ENCODE peak calls at places on chromosomes 2 and 18, in eight cellular contexts. R is colonic mucosa; Q is HS-27A; J is germinal center; N is MCF 10A; D is astrocyte of the spinal cord; X is AG04450; I is effector memory CD8-positive, alpha-beta T cell. P is an unnamed sample.
A peak's percentile ranks its signal among the peaks of the same experiment; 100 is the strongest.

GRCh38 chr2:233807966-233808892 is 30.1 kb downstream of the MROH2A start:
- DNase-seq in R (no peak), Q (no peak), J (no peak), N (no peak), D (no peak), X (no peak), I (no peak), P (no peak)

GRCh38 chr2:46495347-46496030 is 16.1 kb downstream of the TMEM247 start:
- DNase-seq in R (peak; percentile 12), Q (no peak), J (no peak), N (no peak), D (peak; percentile 25), X (no peak), I (no peak), P (no peak)

GRCh38 chr2:152247337-152247695 is 71.8 kb upstream of the STAM2 start:
- DNase-seq in R (no peak), Q (no peak), J (no peak), N (peak; percentile 4), D (peak; percentile 32), X (no peak), I (no peak), P (no peak)

GRCh38 chr2:238814815-238815214 is 33.1 kb upstream of the TWIST2 start:
- DNase-seq in R (no peak), Q (no peak), J (no peak), N (no peak), D (no peak), X (no peak), I (no peak), P (no peak)

GRCh38 chr2:9215680-9216079 is 9.1 kb downstream of the ASAP2 start:
- DNase-seq in R (no peak), Q (no peak), J (no peak), N (no peak), D (peak; percentile 41), X (no peak), I (no peak), P (no peak)

GRCh38 chr2:43222472-43223146 is 3.8 kb downstream of the ZFP36L2 start:
- DNase-seq in R (no peak), Q (no peak), J (no peak), N (peak; percentile 35), D (peak; percentile 36), X (no peak), I (no peak), P (no peak)

GRCh38 chr2:121626777-121627524 is 22.3 kb downstream of the CLASP1 start:
- DNase-seq in R (no peak), Q (no peak), J (no peak), N (peak; percentile 83), D (peak; percentile 79), X (no peak), I (no peak), P (no peak)

GRCh38 chr2:197514754-197515153 is 1.1 kb upstream of the MOB4 start:
- DNase-seq in R (no peak), Q (no peak), J (no peak), N (no peak), D (no peak), X (no peak), I (no peak), P (no peak)

GRCh38 chr2:163717993-163718680 is 17.7 kb downstream of the FIGN start:
- DNase-seq in R (no peak), Q (no peak), J (no peak), N (no peak), D (no peak), X (no peak), I (no peak), P (no peak)

GRCh38 chr2:125169022-125169763 is 1144.1 kb downstream of the CNTNAP5 start:
- DNase-seq in R (no peak), Q (no peak), J (no peak), N (peak; percentile 27), D (peak; percentile 40), X (no peak), I (no peak), P (no peak)

GRCh38 chr2:238064376-238064775 is 3.6 kb downstream of the SCLY start:
- DNase-seq in R (no peak), Q (no peak), J (no peak), N (no peak), D (no peak), X (no peak), I (no peak), P (no peak)

GRCh38 chr2:19540739-19541503 is 182.5 kb upstream of the OSR1 start:
- DNase-seq in R (peak; percentile 33), Q (peak; percentile 77), J (no peak), N (peak; percentile 90), D (peak; percentile 86), X (peak; percentile 74), I (no peak), P (no peak)

GRCh38 chr18:70413455-70413854 is 124.6 kb downstream of the SOCS6 start:
- DNase-seq in R (no peak), Q (no peak), J (no peak), N (no peak), D (no peak), X (no peak), I (no peak), P (no peak)

GRCh38 chr18:48161201-48161910 is 230.9 kb upstream of the SMAD2 start:
- DNase-seq in R (peak; percentile 91), Q (peak; percentile 7), J (peak; percentile 82), N (peak; percentile 93), D (peak; percentile 52), X (no peak), I (peak; percentile 39), P (peak; percentile 91)

GRCh38 chr18:4639628-4640310 is 184.7 kb upstream of the DLGAP1 start:
- DNase-seq in R (no peak), Q (no peak), J (no peak), N (no peak), D (no peak), X (no peak), I (no peak), P (peak; percentile 8)

GRCh38 chr18:41703744-41704530 is 251.1 kb upstream of the PIK3C3 start:
- DNase-seq in R (no peak), Q (no peak), J (no peak), N (no peak), D (peak; percentile 34), X (no peak), I (no peak), P (no peak)

GRCh38 chr2:234378440-234378839 is 118.4 kb downstream of the ARL4C start:
- DNase-seq in R (no peak), Q (no peak), J (no peak), N (no peak), D (peak; percentile 65), X (no peak), I (no peak), P (no peak)

GRCh38 chr18:59061914-59062642 is 77.6 kb upstream of the SEC11C start:
- DNase-seq in R (no peak), Q (no peak), J (no peak), N (no peak), D (no peak), X (no peak), I (no peak), P (peak; percentile 31)

GRCh38 chr2:8761529-8762164 is 75.8 kb downstream of the KIDINS220 start:
- DNase-seq in R (no peak), Q (no peak), J (peak; percentile 36), N (peak; percentile 47), D (peak; percentile 57), X (no peak), I (no peak), P (peak; percentile 60)

GRCh38 chr2:238428866-238429265 is 2.1 kb downstream of the ASB1 start:
- DNase-seq in R (no peak), Q (no peak), J (no peak), N (no peak), D (peak; percentile 24), X (no peak), I (no peak), P (no peak)

GRCh38 chr18:37673196-37673595 is 107.6 kb upstream of the CELF4 start:
- DNase-seq in R (no peak), Q (no peak), J (no peak), N (no peak), D (no peak), X (no peak), I (no peak), P (no peak)

GRCh38 chr2:182949572-182950189 is 83.2 kb upstream of the FRZB start:
- DNase-seq in R (no peak), Q (no peak), J (no peak), N (peak; percentile 80), D (peak; percentile 17), X (no peak), I (no peak), P (no peak)